ENCODE peak calls at places on chromosomes 2 and 18, in five cellular contexts. One of them, this sample, is unnamed.

GRCh38 chr2:205867371-205867770 is 185.1 kb downstream of the NRP2 start:
- DNase-seq in K562: no peak
- DNase-seq in CD4-positive, alpha-beta T cell: no peak
- DNase-seq in CD8-positive, alpha-beta T cell: no peak
- DNase-seq in brain microvascular endothelial cell: no peak
- DNase-seq in this sample: no peak

GRCh38 chr2:8478133-8478793 is 203.6 kb upstream of the ID2 start:
- DNase-seq in K562: no peak
- DNase-seq in CD4-positive, alpha-beta T cell: no peak
- DNase-seq in CD8-positive, alpha-beta T cell: no peak
- DNase-seq in brain microvascular endothelial cell: no peak
- DNase-seq in this sample: no peak

GRCh38 chr2:7572460-7572859 is 655.2 kb downstream of the RNF144A start:
- DNase-seq in K562: no peak
- DNase-seq in CD4-positive, alpha-beta T cell: peak
- DNase-seq in CD8-positive, alpha-beta T cell: peak
- DNase-seq in brain microvascular endothelial cell: no peak
- DNase-seq in this sample: no peak

GRCh38 chr2:100623033-100623715 is 60.4 kb downstream of the PDCL3 start:
- DNase-seq in K562: no peak
- DNase-seq in CD4-positive, alpha-beta T cell: no peak
- DNase-seq in CD8-positive, alpha-beta T cell: no peak
- DNase-seq in brain microvascular endothelial cell: no peak
- DNase-seq in this sample: no peak

GRCh38 chr2:28160986-28161425 is 231.7 kb upstream of the FOSL2 start:
- DNase-seq in K562: no peak
- DNase-seq in CD4-positive, alpha-beta T cell: no peak
- DNase-seq in CD8-positive, alpha-beta T cell: no peak
- DNase-seq in brain microvascular endothelial cell: no peak
- DNase-seq in this sample: peak

GRCh38 chr2:174561283-174562275 is 36.0 kb downstream of the WIPF1 start:
- DNase-seq in K562: no peak
- DNase-seq in CD4-positive, alpha-beta T cell: no peak
- DNase-seq in CD8-positive, alpha-beta T cell: no peak
- DNase-seq in brain microvascular endothelial cell: no peak
- DNase-seq in this sample: no peak

GRCh38 chr2:201154615-201155014 is 28.3 kb upstream of the CASP10 start:
- DNase-seq in K562: no peak
- DNase-seq in CD4-positive, alpha-beta T cell: no peak
- DNase-seq in CD8-positive, alpha-beta T cell: no peak
- DNase-seq in brain microvascular endothelial cell: no peak
- DNase-seq in this sample: no peak

GRCh38 chr18:12639990-12640880 is 17.7 kb downstream of the SPIRE1 start:
- DNase-seq in K562: peak
- DNase-seq in CD4-positive, alpha-beta T cell: no peak
- DNase-seq in CD8-positive, alpha-beta T cell: no peak
- DNase-seq in brain microvascular endothelial cell: peak
- DNase-seq in this sample: no peak

GRCh38 chr2:106004854-106005253 is 189.2 kb downstream of the UXS1 start:
- DNase-seq in K562: no peak
- DNase-seq in CD4-positive, alpha-beta T cell: no peak
- DNase-seq in CD8-positive, alpha-beta T cell: no peak
- DNase-seq in brain microvascular endothelial cell: no peak
- DNase-seq in this sample: no peak

GRCh38 chr18:56563568-56563967 is 74.8 kb downstream of the TXNL1 start:
- DNase-seq in K562: peak
- DNase-seq in CD4-positive, alpha-beta T cell: no peak
- DNase-seq in CD8-positive, alpha-beta T cell: no peak
- DNase-seq in brain microvascular endothelial cell: no peak
- DNase-seq in this sample: no peak

GRCh38 chr2:238908960-238909951 is 61.4 kb downstream of the TWIST2 start:
- DNase-seq in K562: no peak
- DNase-seq in CD4-positive, alpha-beta T cell: no peak
- DNase-seq in CD8-positive, alpha-beta T cell: no peak
- DNase-seq in brain microvascular endothelial cell: peak
- DNase-seq in this sample: no peak

DNA sequence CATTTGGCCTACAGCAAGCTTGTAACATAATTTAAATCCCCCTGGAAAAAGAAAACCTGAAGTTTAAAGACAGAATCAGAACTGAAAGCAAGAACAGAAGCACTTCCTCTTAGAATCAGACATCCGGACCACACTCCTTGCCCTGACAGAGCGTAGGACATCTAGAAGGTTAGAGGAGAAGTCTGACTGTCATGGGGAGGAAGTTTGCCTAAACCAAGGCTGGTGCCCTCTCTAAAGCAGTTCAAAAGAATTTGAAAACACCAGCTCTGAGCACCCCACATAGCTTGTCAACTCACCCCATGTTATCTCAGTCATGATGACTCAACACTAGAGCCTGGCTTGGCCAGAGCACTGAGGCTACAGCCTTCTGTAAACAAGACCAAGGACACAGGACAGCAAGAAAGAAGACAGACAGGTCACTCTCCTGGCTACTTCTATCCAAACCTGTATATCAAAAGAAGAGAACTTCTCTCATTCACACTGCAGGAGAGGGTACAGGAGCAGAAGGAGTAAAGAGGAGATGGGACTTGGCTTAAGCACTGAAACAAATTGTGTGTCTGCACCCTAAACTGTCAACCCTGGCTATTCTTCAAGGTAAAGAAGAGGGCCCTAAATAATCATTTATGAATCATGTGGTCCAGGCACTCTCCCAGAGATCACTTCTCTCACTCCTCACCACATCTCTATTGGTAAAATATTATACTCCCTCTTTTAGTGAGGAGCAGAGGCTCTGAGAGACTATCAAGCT is 198.6 kb downstream of the MEMO1 start:
- DNase-seq in K562: peak
- DNase-seq in CD4-positive, alpha-beta T cell: no peak
- DNase-seq in CD8-positive, alpha-beta T cell: peak
- DNase-seq in brain microvascular endothelial cell: peak
- DNase-seq in this sample: peak
- H3K27ac ChIP-seq in K562: peak
- H3K27ac ChIP-seq in CD4-positive, alpha-beta T cell: no peak
- H3K27ac ChIP-seq in CD8-positive, alpha-beta T cell: no peak
- H3K27ac ChIP-seq in brain microvascular endothelial cell: no peak
- H3K27ac ChIP-seq in this sample: no peak

GRCh38 chr2:110840508-110840907 is 108.1 kb downstream of the ACOXL start:
- DNase-seq in K562: no peak
- DNase-seq in CD4-positive, alpha-beta T cell: no peak
- DNase-seq in CD8-positive, alpha-beta T cell: no peak
- DNase-seq in brain microvascular endothelial cell: no peak
- DNase-seq in this sample: no peak

GRCh38 chr2:110838657-110839357 is 106.4 kb downstream of the ACOXL start:
- DNase-seq in K562: no peak
- DNase-seq in CD4-positive, alpha-beta T cell: no peak
- DNase-seq in CD8-positive, alpha-beta T cell: no peak
- DNase-seq in brain microvascular endothelial cell: no peak
- DNase-seq in this sample: no peak

GRCh38 chr2:110843496-110843895 is 111.1 kb downstream of the ACOXL start:
- DNase-seq in K562: no peak
- DNase-seq in CD4-positive, alpha-beta T cell: no peak
- DNase-seq in CD8-positive, alpha-beta T cell: no peak
- DNase-seq in brain microvascular endothelial cell: no peak
- DNase-seq in this sample: no peak

GRCh38 chr2:110837421-110838409 is 105.3 kb downstream of the ACOXL start:
- DNase-seq in K562: no peak
- DNase-seq in CD4-positive, alpha-beta T cell: no peak
- DNase-seq in CD8-positive, alpha-beta T cell: no peak
- DNase-seq in brain microvascular endothelial cell: no peak
- DNase-seq in this sample: no peak

GRCh38 chr2:110842048-110842447 is 109.7 kb downstream of the ACOXL start:
- DNase-seq in K562: no peak
- DNase-seq in CD4-positive, alpha-beta T cell: no peak
- DNase-seq in CD8-positive, alpha-beta T cell: no peak
- DNase-seq in brain microvascular endothelial cell: no peak
- DNase-seq in this sample: no peak
- TF ChIP-seq CTCF in K562: no peak
- TF ChIP-seq CTCF in CD4-positive, alpha-beta T cell: no peak
- TF ChIP-seq CTCF in CD8-positive, alpha-beta T cell: no peak
- TF ChIP-seq CTCF in brain microvascular endothelial cell: no peak
- TF ChIP-seq CTCF in this sample: no peak

DNA sequence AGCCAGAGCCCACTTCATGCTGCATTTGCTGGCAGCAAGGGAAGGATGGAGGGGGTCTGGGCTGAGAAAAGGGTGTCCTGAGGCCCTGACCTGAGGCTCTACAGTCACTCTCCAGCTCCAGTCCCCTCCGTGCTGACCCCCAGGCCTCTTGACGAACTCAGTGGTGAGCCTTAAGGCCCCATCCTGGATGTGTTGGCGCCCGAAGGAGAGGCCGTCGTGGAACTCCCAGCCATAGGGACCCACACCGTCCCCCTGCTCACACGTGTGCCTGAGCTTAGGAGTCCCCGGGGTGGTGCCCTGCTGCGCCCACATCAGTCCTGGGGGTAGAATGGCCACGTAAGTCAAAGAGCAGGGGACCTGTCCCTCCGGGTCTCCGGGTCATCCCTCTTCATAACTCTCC is 776 bp downstream of the MOGS start:
- DNase-seq in K562: no peak
- DNase-seq in CD4-positive, alpha-beta T cell: no peak
- DNase-seq in CD8-positive, alpha-beta T cell: no peak
- DNase-seq in brain microvascular endothelial cell: no peak
- DNase-seq in this sample: no peak
- H3K27ac ChIP-seq in K562: peak
- H3K27ac ChIP-seq in CD4-positive, alpha-beta T cell: peak
- H3K27ac ChIP-seq in CD8-positive, alpha-beta T cell: peak
- H3K27ac ChIP-seq in brain microvascular endothelial cell: peak
- H3K27ac ChIP-seq in this sample: peak

GRCh38 chr2:110124038-110124825 is 8.6 kb upstream of the MALL start:
- DNase-seq in K562: no peak
- DNase-seq in CD4-positive, alpha-beta T cell: no peak
- DNase-seq in CD8-positive, alpha-beta T cell: no peak
- DNase-seq in brain microvascular endothelial cell: no peak
- DNase-seq in this sample: no peak
- TF ChIP-seq CTCF in K562: no peak
- TF ChIP-seq CTCF in CD4-positive, alpha-beta T cell: no peak
- TF ChIP-seq CTCF in CD8-positive, alpha-beta T cell: no peak
- TF ChIP-seq CTCF in brain microvascular endothelial cell: no peak
- TF ChIP-seq CTCF in this sample: no peak

DNA sequence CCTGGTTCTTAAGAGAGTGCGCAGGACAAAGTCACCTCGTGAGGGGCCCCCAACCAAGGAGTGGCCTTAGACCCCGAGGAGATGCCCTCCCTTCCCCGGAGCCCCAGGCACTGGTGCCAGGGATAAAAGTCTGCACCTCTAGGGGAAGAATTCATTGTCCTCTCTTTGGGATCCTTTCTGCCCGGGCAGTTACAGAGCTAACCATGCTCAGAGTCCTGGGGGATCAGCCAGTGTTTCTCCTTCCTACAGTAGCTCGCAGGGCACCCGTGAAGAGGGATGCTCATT is 3.0 kb upstream of the LPIN1 start:
- DNase-seq in K562: no peak
- DNase-seq in CD4-positive, alpha-beta T cell: no peak
- DNase-seq in CD8-positive, alpha-beta T cell: no peak
- DNase-seq in brain microvascular endothelial cell: no peak
- DNase-seq in this sample: no peak
- H3K27ac ChIP-seq in K562: peak
- H3K27ac ChIP-seq in CD4-positive, alpha-beta T cell: no peak
- H3K27ac ChIP-seq in CD8-positive, alpha-beta T cell: no peak
- H3K27ac ChIP-seq in brain microvascular endothelial cell: no peak
- H3K27ac ChIP-seq in this sample: peak

GRCh38 chr2:26435106-26435505 is 33.4 kb downstream of the DRC1 start:
- DNase-seq in K562: no peak
- DNase-seq in CD4-positive, alpha-beta T cell: no peak
- DNase-seq in CD8-positive, alpha-beta T cell: no peak
- DNase-seq in brain microvascular endothelial cell: no peak
- DNase-seq in this sample: no peak

GRCh38 chr2:26442707-26443106 is 35.2 kb downstream of the OTOF start:
- DNase-seq in K562: no peak
- DNase-seq in CD4-positive, alpha-beta T cell: no peak
- DNase-seq in CD8-positive, alpha-beta T cell: no peak
- DNase-seq in brain microvascular endothelial cell: no peak
- DNase-seq in this sample: no peak

GRCh38 chr2:26432856-26433255 is 31.1 kb downstream of the DRC1 start:
- DNase-seq in K562: no peak
- DNase-seq in CD4-positive, alpha-beta T cell: no peak
- DNase-seq in CD8-positive, alpha-beta T cell: no peak
- DNase-seq in brain microvascular endothelial cell: no peak
- DNase-seq in this sample: no peak

GRCh38 chr2:26438926-26439325 is 37.2 kb downstream of the DRC1 start:
- DNase-seq in K562: no peak
- DNase-seq in CD4-positive, alpha-beta T cell: no peak
- DNase-seq in CD8-positive, alpha-beta T cell: no peak
- DNase-seq in brain microvascular endothelial cell: no peak
- DNase-seq in this sample: no peak

DNA sequence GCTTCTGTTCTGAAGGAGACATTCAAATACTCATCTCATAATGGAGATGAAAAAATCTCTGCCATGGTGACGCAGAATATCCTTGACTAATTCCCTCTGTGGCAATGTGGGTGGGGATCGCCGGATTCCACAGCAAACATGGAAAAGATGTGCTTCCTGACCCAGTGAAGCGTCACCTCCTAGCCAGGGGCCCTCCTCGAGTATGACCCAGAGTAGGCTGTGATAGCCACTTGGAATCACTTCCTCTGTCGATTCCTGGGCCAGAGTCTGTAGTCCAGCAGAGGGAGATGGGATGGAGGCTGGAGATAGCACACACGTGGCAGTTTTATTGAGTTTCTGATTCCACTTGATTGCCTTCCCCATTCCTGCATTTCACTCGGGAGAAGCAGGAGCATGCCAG is 36.8 kb downstream of the DRC1 start:
- DNase-seq in K562: no peak
- DNase-seq in CD4-positive, alpha-beta T cell: no peak
- DNase-seq in CD8-positive, alpha-beta T cell: no peak
- DNase-seq in brain microvascular endothelial cell: peak
- DNase-seq in this sample: no peak
- TF ChIP-seq CTCF in K562: no peak
- TF ChIP-seq CTCF in CD4-positive, alpha-beta T cell: no peak
- TF ChIP-seq CTCF in CD8-positive, alpha-beta T cell: no peak
- TF ChIP-seq CTCF in brain microvascular endothelial cell: peak
- TF ChIP-seq CTCF in this sample: no peak

GRCh38 chr2:64330281-64330680 is 123.7 kb upstream of the LGALSL start:
- DNase-seq in K562: no peak
- DNase-seq in CD4-positive, alpha-beta T cell: no peak
- DNase-seq in CD8-positive, alpha-beta T cell: no peak
- DNase-seq in brain microvascular endothelial cell: no peak
- DNase-seq in this sample: no peak
- H3K27ac ChIP-seq in K562: no peak
- H3K27ac ChIP-seq in CD4-positive, alpha-beta T cell: no peak
- H3K27ac ChIP-seq in CD8-positive, alpha-beta T cell: no peak
- H3K27ac ChIP-seq in brain microvascular endothelial cell: no peak
- H3K27ac ChIP-seq in this sample: peak

GRCh38 chr18:37282386-37283037 is 283.1 kb downstream of the CELF4 start:
- DNase-seq in K562: peak
- DNase-seq in CD4-positive, alpha-beta T cell: no peak
- DNase-seq in CD8-positive, alpha-beta T cell: no peak
- DNase-seq in brain microvascular endothelial cell: no peak
- DNase-seq in this sample: no peak
- TF ChIP-seq CTCF in K562: peak
- TF ChIP-seq CTCF in CD4-positive, alpha-beta T cell: no peak
- TF ChIP-seq CTCF in CD8-positive, alpha-beta T cell: no peak
- TF ChIP-seq CTCF in brain microvascular endothelial cell: peak
- TF ChIP-seq CTCF in this sample: no peak

This sample was measured in RWPE1.